ENCODE peak calls at places on chromosome 10, in eight cellular contexts. Q is heart left ventricle, R is uterus, U is esophagus squamous epithelium, G is lower leg skin, V is prostate gland, E is IMR-90, P is breast epithelium. O is an unnamed sample.

GRCh38 chr10:31593124-31593523 is 274.1 kb downstream of the ZEB1 start:
- DNase-seq in Q (no peak), R (no peak), U (no peak), G (no peak), V (no peak), E (no peak), P (no peak), O (no peak)

GRCh38 chr10:3639546-3639945 is 145.5 kb downstream of the KLF6 start:
- DNase-seq in Q (no peak), R (no peak), U (no peak), G (no peak), V (no peak), E (no peak), P (no peak), O (no peak)

GRCh38 chr10:96701265-96701664 is 19.0 kb downstream of the PIK3AP1 start:
- DNase-seq in Q (no peak), R (no peak), U (no peak), G (no peak), V (no peak), E (no peak), P (no peak), O (no peak)

GRCh38 chr10:129758180-129758579 is 205.9 kb downstream of the EBF3 start:
- DNase-seq in Q (no peak), R (peak; percentile 2), U (no peak), G (peak; percentile 68), V (peak; percentile 2), E (no peak), P (peak; percentile 13), O (no peak)

GRCh38 chr10:127906548-127907377 is at the start of gene PTPRE:
- DNase-seq in Q (peak; percentile 84), R (peak; percentile 53), U (no peak), G (peak; percentile 90), V (peak; percentile 48), E (peak; percentile 24), P (peak; percentile 61), O (peak; percentile 83)

GRCh38 chr10:81570878-81571794 is 303.9 kb upstream of the NRG3 start:
- DNase-seq in Q (no peak), R (no peak), U (no peak), G (peak; percentile 75), V (no peak), E (no peak), P (no peak), O (no peak)

GRCh38 chr10:47039558-47039905 is 128.3 kb downstream of the PTPN20 start:
- DNase-seq in Q (no peak), R (no peak), U (no peak), G (no peak), V (no peak), E (no peak), P (no peak), O (no peak)

GRCh38 chr10:84084342-84084741 is 55.0 kb upstream of the GHITM start:
- DNase-seq in Q (no peak), R (no peak), U (no peak), G (no peak), V (no peak), E (no peak), P (no peak), O (no peak)

GRCh38 chr10:105063796-105064195 is 422.7 kb downstream of the SORCS3 start:
- DNase-seq in Q (no peak), R (no peak), U (no peak), G (no peak), V (no peak), E (no peak), P (no peak), O (peak; percentile 31)

GRCh38 chr10:129165770-129166169 is 301.3 kb upstream of the MGMT start:
- DNase-seq in Q (no peak), R (no peak), U (no peak), G (no peak), V (no peak), E (no peak), P (no peak), O (no peak)

DNA sequence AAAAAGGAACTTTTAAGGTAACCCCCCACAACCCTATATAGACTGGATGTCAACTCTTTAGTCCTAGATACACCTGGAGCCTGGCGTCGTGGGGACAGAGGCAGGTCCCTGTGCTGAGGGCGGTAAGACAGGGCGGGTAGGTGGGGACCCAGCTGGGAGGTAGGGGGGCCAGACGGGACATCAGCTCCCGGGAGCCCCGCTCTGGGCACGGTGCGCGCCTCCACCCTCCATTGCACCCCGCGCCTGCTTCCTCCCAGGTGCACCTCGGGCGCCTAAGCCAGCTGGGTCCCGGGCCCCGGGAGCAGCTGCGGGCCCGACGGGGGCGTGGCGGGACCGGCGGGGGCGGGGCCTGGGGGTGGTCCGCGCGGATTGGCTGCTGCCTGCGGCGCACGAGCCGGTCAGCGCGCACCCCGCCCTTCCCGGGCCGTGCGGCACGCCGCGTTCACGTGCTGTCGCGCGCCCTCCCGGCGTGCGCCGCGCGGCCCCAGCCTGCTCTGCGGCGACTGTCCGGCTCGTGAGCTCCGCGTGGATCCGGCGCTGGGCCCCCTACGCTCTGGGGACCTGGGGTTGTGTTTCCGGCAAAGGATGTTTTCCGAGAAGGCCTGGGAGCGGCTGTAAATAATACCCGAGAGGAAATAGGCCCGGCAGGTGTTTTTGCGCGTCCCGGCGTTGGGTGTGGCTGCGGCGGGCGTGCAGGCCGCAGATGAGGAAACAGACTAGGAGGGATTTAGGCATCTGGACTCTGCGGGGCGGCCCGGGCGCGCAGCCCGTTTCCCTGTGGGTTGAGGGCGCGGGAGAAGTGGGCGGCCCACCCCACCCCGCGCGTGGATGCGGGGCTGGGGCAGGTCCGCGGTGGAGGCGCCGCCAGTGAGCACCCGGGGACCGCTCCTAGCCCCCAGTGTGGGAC is 39.1 kb upstream of the PFKFB3 start:
- DNase-seq in Q (peak; percentile 94), R (peak; percentile 92), U (peak; percentile 47), G (peak; percentile 97), V (peak; percentile 89), E (peak; percentile 84), P (peak; percentile 86), O (peak; percentile 94)
- TF ChIP-seq POLR2A in Q (peak; percentile 58), R (peak; percentile 79), U (no peak), G (no peak), V (peak; percentile 21), E (peak; percentile 44), P (peak; percentile 53), O (peak; percentile 76)

DNA sequence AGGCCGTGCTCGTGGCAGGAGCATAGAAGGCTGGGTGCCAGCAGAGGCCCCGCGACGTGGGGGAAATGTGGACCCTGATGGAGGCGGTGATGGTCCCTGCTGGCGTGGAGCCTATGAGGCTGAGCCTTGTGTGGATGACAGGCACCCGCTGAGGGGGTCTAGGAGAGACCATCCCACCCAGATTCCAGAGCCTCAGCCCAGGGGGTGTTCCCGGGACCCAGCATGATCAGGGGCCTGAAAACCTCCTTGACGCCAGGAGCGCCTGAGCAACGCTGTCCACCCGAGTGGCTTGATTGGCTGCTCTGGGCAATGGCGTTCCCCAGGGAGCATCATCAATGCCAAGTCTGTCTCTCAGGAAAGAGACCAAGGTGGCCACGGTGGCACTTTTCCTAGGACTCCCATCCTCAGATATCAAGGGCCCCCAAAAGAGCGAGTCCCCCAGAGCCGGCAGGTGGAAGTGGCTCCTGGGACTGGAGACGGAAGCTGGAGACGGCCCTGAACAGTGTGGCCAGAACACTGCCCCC is 61.1 kb downstream of the PWWP2B start:
- DNase-seq in Q (no peak), R (no peak), U (no peak), G (no peak), V (no peak), E (no peak), P (no peak), O (no peak)
- H3K4me3 ChIP-seq in Q (no peak overlapping the region), R (no peak overlapping the region), U (no peak overlapping the region), G (no peak overlapping the region), V (no peak overlapping the region), E (no peak overlapping the region), P (no peak overlapping the region), O (no peak overlapping the region)

GRCh38 chr10:79445217-79445707 is at the start of gene ZCCHC24:
- DNase-seq in Q (no peak), R (no peak), U (no peak), G (peak; percentile 90), V (no peak), E (no peak), P (peak; percentile 45), O (peak; percentile 58)
- TF ChIP-seq POLR2A in Q (no peak), R (peak; percentile 99), U (no peak), G (no peak), V (peak; percentile 23), E (peak; percentile 74), P (no peak), O (no peak)

GRCh38 chr10:71877818-71878217 is 26.8 kb upstream of the PSAP start:
- DNase-seq in Q (no peak), R (no peak), U (no peak), G (no peak), V (no peak), E (no peak), P (no peak), O (no peak)

GRCh38 chr10:71881956-71882355 is 30.9 kb upstream of the PSAP start:
- DNase-seq in Q (no peak), R (no peak), U (no peak), G (no peak), V (no peak), E (no peak), P (no peak), O (no peak)

GRCh38 chr10:71880425-71881306 is 29.6 kb upstream of the PSAP start:
- DNase-seq in Q (peak; percentile 33), R (no peak), U (no peak), G (no peak), V (no peak), E (no peak), P (no peak), O (no peak)

GRCh38 chr10:71882813-71883746 is 32.0 kb upstream of the PSAP start:
- DNase-seq in Q (no peak), R (no peak), U (no peak), G (no peak), V (no peak), E (no peak), P (no peak), O (no peak)

GRCh38 chr10:71878327-71879034 is 27.4 kb upstream of the PSAP start:
- DNase-seq in Q (no peak), R (no peak), U (no peak), G (no peak), V (no peak), E (no peak), P (no peak), O (no peak)
- H3K4me3 ChIP-seq in Q (no peak overlapping the region), R (no peak overlapping the region), U (no peak overlapping the region), G (no peak overlapping the region), V (no peak overlapping the region), E (no peak overlapping the region), P (no peak overlapping the region), O (no peak overlapping the region)

GRCh38 chr10:11197266-11197712 is 179.6 kb downstream of the CELF2 start:
- DNase-seq in Q (peak; percentile 48), R (no peak), U (no peak), G (no peak), V (peak; percentile 69), E (no peak), P (no peak), O (peak; percentile 53)
- TF ChIP-seq POLR2A in Q (no peak), R (no peak), U (no peak), G (no peak), V (no peak), E (no peak), P (no peak), O (no peak)